ENCODE peak calls at places on chromosomes 6 and 20, in eight cellular contexts. One of them, this sample, is unnamed.

GRCh38 chr20:45343867-45344721 is 4.1 kb downstream of the SDC4 start:
- DNase-seq in HEK293T: no peak
- DNase-seq in NCI-H2081 treated with DMSO at 0.1 percent for 48 hours: no peak
- DNase-seq in heart right ventricle: no peak
- DNase-seq in KG1: no peak
- DNase-seq in GM06990: no peak
- DNase-seq in endothelial cell: no peak
- DNase-seq in stimulated activated CD8-positive, alpha-beta memory T cell treated with anti-CD3 and anti-CD28 coated beads, Interleukin-7, amount 100 ng/mL, for 1 hour: no peak
- DNase-seq in this sample: peak; percentile 71

GRCh38 chr6:72810571-72811280 is 188.9 kb downstream of the KCNQ5 start:
- DNase-seq in HEK293T: no peak
- DNase-seq in NCI-H2081 treated with DMSO at 0.1 percent for 48 hours: no peak
- DNase-seq in heart right ventricle: no peak
- DNase-seq in KG1: no peak
- DNase-seq in GM06990: no peak
- DNase-seq in endothelial cell: no peak
- DNase-seq in stimulated activated CD8-positive, alpha-beta memory T cell treated with anti-CD3 and anti-CD28 coated beads, Interleukin-7, amount 100 ng/mL, for 1 hour: no peak
- DNase-seq in this sample: no peak

GRCh38 chr6:89464295-89464694 is 31.3 kb downstream of the ANKRD6 start:
- DNase-seq in HEK293T: no peak
- DNase-seq in NCI-H2081 treated with DMSO at 0.1 percent for 48 hours: no peak
- DNase-seq in heart right ventricle: no peak
- DNase-seq in KG1: no peak
- DNase-seq in GM06990: no peak
- DNase-seq in endothelial cell: no peak
- DNase-seq in stimulated activated CD8-positive, alpha-beta memory T cell treated with anti-CD3 and anti-CD28 coated beads, Interleukin-7, amount 100 ng/mL, for 1 hour: no peak
- DNase-seq in this sample: no peak

GRCh38 chr6:105810105-105810921 is 275.8 kb upstream of the PRDM1 start:
- DNase-seq in HEK293T: no peak
- DNase-seq in NCI-H2081 treated with DMSO at 0.1 percent for 48 hours: no peak
- DNase-seq in heart right ventricle: peak; percentile 23
- DNase-seq in KG1: peak; percentile 43
- DNase-seq in GM06990: no peak
- DNase-seq in endothelial cell: no peak
- DNase-seq in stimulated activated CD8-positive, alpha-beta memory T cell treated with anti-CD3 and anti-CD28 coated beads, Interleukin-7, amount 100 ng/mL, for 1 hour: no peak
- DNase-seq in this sample: peak; percentile 17

GRCh38 chr6:10382322-10382721 is 32.6 kb downstream of the TFAP2A start:
- DNase-seq in HEK293T: no peak
- DNase-seq in NCI-H2081 treated with DMSO at 0.1 percent for 48 hours: no peak
- DNase-seq in heart right ventricle: no peak
- DNase-seq in KG1: no peak
- DNase-seq in GM06990: no peak
- DNase-seq in endothelial cell: no peak
- DNase-seq in stimulated activated CD8-positive, alpha-beta memory T cell treated with anti-CD3 and anti-CD28 coated beads, Interleukin-7, amount 100 ng/mL, for 1 hour: no peak
- DNase-seq in this sample: no peak

GRCh38 chr6:145315982-145316600 is 419.2 kb downstream of the EPM2A start:
- DNase-seq in HEK293T: no peak
- DNase-seq in NCI-H2081 treated with DMSO at 0.1 percent for 48 hours: no peak
- DNase-seq in heart right ventricle: no peak
- DNase-seq in KG1: no peak
- DNase-seq in GM06990: no peak
- DNase-seq in endothelial cell: no peak
- DNase-seq in stimulated activated CD8-positive, alpha-beta memory T cell treated with anti-CD3 and anti-CD28 coated beads, Interleukin-7, amount 100 ng/mL, for 1 hour: no peak
- DNase-seq in this sample: no peak

GRCh38 chr6:41894366-41895299 is 542 bp downstream of the USP49 start:
- DNase-seq in HEK293T: peak; percentile 13
- DNase-seq in NCI-H2081 treated with DMSO at 0.1 percent for 48 hours: no peak
- DNase-seq in heart right ventricle: no peak
- DNase-seq in KG1: no peak
- DNase-seq in GM06990: no peak
- DNase-seq in endothelial cell: peak; percentile 9
- DNase-seq in stimulated activated CD8-positive, alpha-beta memory T cell treated with anti-CD3 and anti-CD28 coated beads, Interleukin-7, amount 100 ng/mL, for 1 hour: no peak
- DNase-seq in this sample: no peak

GRCh38 chr6:25476126-25476525 is 175.9 kb upstream of the SCGN start:
- DNase-seq in HEK293T: no peak
- DNase-seq in NCI-H2081 treated with DMSO at 0.1 percent for 48 hours: no peak
- DNase-seq in heart right ventricle: no peak
- DNase-seq in KG1: no peak
- DNase-seq in GM06990: no peak
- DNase-seq in endothelial cell: no peak
- DNase-seq in stimulated activated CD8-positive, alpha-beta memory T cell treated with anti-CD3 and anti-CD28 coated beads, Interleukin-7, amount 100 ng/mL, for 1 hour: no peak
- DNase-seq in this sample: no peak

GRCh38 chr6:63597142-63598000 is 25.1 kb downstream of the LOC128125822 start:
- DNase-seq in HEK293T: no peak
- DNase-seq in NCI-H2081 treated with DMSO at 0.1 percent for 48 hours: no peak
- DNase-seq in heart right ventricle: no peak
- DNase-seq in KG1: no peak
- DNase-seq in GM06990: no peak
- DNase-seq in endothelial cell: no peak
- DNase-seq in stimulated activated CD8-positive, alpha-beta memory T cell treated with anti-CD3 and anti-CD28 coated beads, Interleukin-7, amount 100 ng/mL, for 1 hour: no peak
- DNase-seq in this sample: no peak

GRCh38 chr6:145044606-145045275 is 690.6 kb downstream of the EPM2A start:
- DNase-seq in HEK293T: no peak
- DNase-seq in NCI-H2081 treated with DMSO at 0.1 percent for 48 hours: no peak
- DNase-seq in heart right ventricle: no peak
- DNase-seq in KG1: peak; percentile 61
- DNase-seq in GM06990: no peak
- DNase-seq in endothelial cell: peak; percentile 7
- DNase-seq in stimulated activated CD8-positive, alpha-beta memory T cell treated with anti-CD3 and anti-CD28 coated beads, Interleukin-7, amount 100 ng/mL, for 1 hour: no peak
- DNase-seq in this sample: no peak

GRCh38 chr6:44386364-44386928 is 1.1 kb upstream of the CDC5L start:
- DNase-seq in HEK293T: no peak
- DNase-seq in NCI-H2081 treated with DMSO at 0.1 percent for 48 hours: no peak
- DNase-seq in heart right ventricle: no peak
- DNase-seq in KG1: no peak
- DNase-seq in GM06990: no peak
- DNase-seq in endothelial cell: no peak
- DNase-seq in stimulated activated CD8-positive, alpha-beta memory T cell treated with anti-CD3 and anti-CD28 coated beads, Interleukin-7, amount 100 ng/mL, for 1 hour: no peak
- DNase-seq in this sample: no peak

GRCh38 chr6:31299947-31300346 is 28.1 kb upstream of the HLA-C start:
- DNase-seq in HEK293T: no peak
- DNase-seq in NCI-H2081 treated with DMSO at 0.1 percent for 48 hours: no peak
- DNase-seq in heart right ventricle: no peak
- DNase-seq in KG1: no peak
- DNase-seq in GM06990: no peak
- DNase-seq in endothelial cell: no peak
- DNase-seq in stimulated activated CD8-positive, alpha-beta memory T cell treated with anti-CD3 and anti-CD28 coated beads, Interleukin-7, amount 100 ng/mL, for 1 hour: no peak
- DNase-seq in this sample: no peak

GRCh38 chr6:63589955-63590411 is 17.7 kb downstream of the LOC128125822 start:
- DNase-seq in HEK293T: no peak
- DNase-seq in NCI-H2081 treated with DMSO at 0.1 percent for 48 hours: no peak
- DNase-seq in heart right ventricle: no peak
- DNase-seq in KG1: no peak
- DNase-seq in GM06990: no peak
- DNase-seq in endothelial cell: no peak
- DNase-seq in stimulated activated CD8-positive, alpha-beta memory T cell treated with anti-CD3 and anti-CD28 coated beads, Interleukin-7, amount 100 ng/mL, for 1 hour: no peak
- DNase-seq in this sample: no peak

GRCh38 chr20:54324041-54324440 is 116.2 kb downstream of the PFDN4 start:
- DNase-seq in HEK293T: no peak
- DNase-seq in NCI-H2081 treated with DMSO at 0.1 percent for 48 hours: no peak
- DNase-seq in heart right ventricle: no peak
- DNase-seq in KG1: no peak
- DNase-seq in GM06990: no peak
- DNase-seq in endothelial cell: no peak
- DNase-seq in stimulated activated CD8-positive, alpha-beta memory T cell treated with anti-CD3 and anti-CD28 coated beads, Interleukin-7, amount 100 ng/mL, for 1 hour: no peak
- DNase-seq in this sample: no peak

GRCh38 chr6:113048741-113049140 is 701.6 kb downstream of the RFPL4B start:
- DNase-seq in HEK293T: no peak
- DNase-seq in NCI-H2081 treated with DMSO at 0.1 percent for 48 hours: no peak
- DNase-seq in heart right ventricle: no peak
- DNase-seq in KG1: no peak
- DNase-seq in GM06990: no peak
- DNase-seq in endothelial cell: no peak
- DNase-seq in stimulated activated CD8-positive, alpha-beta memory T cell treated with anti-CD3 and anti-CD28 coated beads, Interleukin-7, amount 100 ng/mL, for 1 hour: no peak
- DNase-seq in this sample: no peak